ENCODE peak calls at places on chromosomes 11 and 22, in four cellular contexts. J, G, S and F are unnamed samples.

GRCh38 chr11:13229136-13229535 is 48.5 kb upstream of the BMAL1 start:
- DNase-seq in J (no peak), G (peak; percentile 25), S (no peak), F (no peak)

GRCh38 chr11:62017878-62018642 is 50.6 kb upstream of the FTH1 start:
- DNase-seq in J (no peak), G (no peak), S (no peak), F (no peak)

GRCh38 chr11:1574256-1575242 is 2.5 kb upstream of the DUSP8 start:
- DNase-seq in J (peak; percentile 68), G (peak; percentile 57), S (peak; percentile 49), F (peak; percentile 48)

GRCh38 chr11:116641561-116642045 is 131.2 kb downstream of the BUD13 start:
- DNase-seq in J (peak; percentile 34), G (peak; percentile 45), S (no peak), F (peak; percentile 36)

GRCh38 chr22:50676661-50677492 is 4.3 kb downstream of the SHANK3 start:
- DNase-seq in J (no peak), G (no peak), S (no peak), F (no peak)

GRCh38 chr11:110886241-110886640 is 174.0 kb upstream of the ARHGAP20 start:
- DNase-seq in J (no peak), G (no peak), S (peak; percentile 27), F (no peak)

GRCh38 chr22:42084874-42085273 is 5.4 kb downstream of the SMDT1 start:
- DNase-seq in J (no peak), G (no peak), S (no peak), F (no peak)

GRCh38 chr11:101442171-101442570 is 141.6 kb downstream of the TRPC6 start:
- DNase-seq in J (no peak), G (no peak), S (peak; percentile 53), F (peak; percentile 45)

GRCh38 chr11:2573240-2574042 is 126.4 kb downstream of the KCNQ1OT1 start:
- DNase-seq in J (no peak), G (no peak), S (no peak), F (no peak)

GRCh38 chr22:25448435-25449051 is 115.9 kb upstream of the GRK3 start:
- DNase-seq in J (no peak), G (peak; percentile 40), S (peak; percentile 22), F (no peak)

GRCh38 chr11:86314636-86315035 is 12.6 kb downstream of the HIKESHI start:
- DNase-seq in J (no peak), G (no peak), S (no peak), F (no peak)

GRCh38 chr11:69867076-69868002 is 48.1 kb upstream of the FGF3 start:
- DNase-seq in J (no peak), G (no peak), S (peak; percentile 63), F (peak; percentile 73)

GRCh38 chr22:50201191-50202129 is 649 bp downstream of the SELENOO start:
- DNase-seq in J (no peak), G (no peak), S (no peak), F (no peak)

GRCh38 chr22:37953062-37953436 is 352 bp downstream of the C22orf23 start:
- DNase-seq in J (no peak), G (no peak), S (no peak), F (no peak)

GRCh38 chr11:65113361-65113756 is 1.7 kb downstream of the TM7SF2 start:
- DNase-seq in J (no peak), G (peak; percentile 67), S (peak; percentile 24), F (no peak)

GRCh38 chr11:18540207-18541009 is 13.7 kb upstream of the TSG101 start:
- DNase-seq in J (no peak), G (peak; percentile 61), S (peak; percentile 27), F (no peak)

GRCh38 chr11:119343726-119344125 is 2.8 kb downstream of the MFRP start:
- DNase-seq in J (no peak), G (no peak), S (no peak), F (no peak)

GRCh38 chr11:12090061-12090572 is 20.3 kb upstream of the MICAL2 start:
- DNase-seq in J (no peak), G (no peak), S (peak; percentile 58), F (peak; percentile 78)